ENCODE peak calls at places on chromosomes 2 and 18, in ten cellular contexts. K is left ventricle myocardium inferior; C is cardiac muscle cell; D is right lobe of liver; G is body of pancreas; W is CD8-positive, alpha-beta T cell; A is upper lobe of left lung; S is OCI-LY7; L is mammary epithelial cell; O is GM12878. R is an unnamed sample.

GRCh38 chr2:73156539-73157124 is 43.9 kb upstream of the RAB11FIP5 start:
- DNase-seq in K (peak; percentile 61), C (peak; percentile 79), D (peak; percentile 74), G (peak; percentile 66), W (peak; percentile 12), A (peak; percentile 37), S (no peak), L (peak; percentile 24), O (no peak), R (no peak)

GRCh38 chr18:39946623-39947061 is 2008.4 kb upstream of the PIK3C3 start:
- DNase-seq in K (no peak), C (peak; percentile 68), D (no peak), G (peak; percentile 26), W (no peak), A (peak; percentile 22), S (no peak), L (peak; percentile 85), O (no peak), R (no peak)

GRCh38 chr2:61632276-61633169 is 94.4 kb upstream of the XPO1 start:
- DNase-seq in K (no peak), C (peak; percentile 34), D (no peak), G (no peak), W (no peak), A (no peak), S (no peak), L (no peak), O (no peak), R (no peak)

GRCh38 chr2:5691659-5692529 is at the start of gene SOX11:
- DNase-seq in K (peak; percentile 54), C (peak; percentile 70), D (no peak), G (no peak), W (no peak), A (no peak), S (peak; percentile 85), L (no peak), O (no peak), R (no peak)

GRCh38 chr2:173750332-173750731 is 214.8 kb downstream of the SP3 start:
- DNase-seq in K (no peak), C (peak; percentile 65), D (no peak), G (no peak), W (no peak), A (peak; percentile 30), S (no peak), L (no peak), O (no peak), R (no peak)

GRCh38 chr2:1744151-1744445 is 217 bp downstream of the PXDN start:
- DNase-seq in K (no peak), C (no peak), D (no peak), G (no peak), W (no peak), A (no peak), S (no peak), L (no peak), O (no peak), R (no peak)

GRCh38 chr2:33056170-33056569 is 109.4 kb downstream of the LTBP1 start:
- DNase-seq in K (no peak), C (no peak), D (no peak), G (no peak), W (no peak), A (no peak), S (no peak), L (no peak), O (no peak), R (no peak)

GRCh38 chr2:61582191-61582590 is 44.0 kb upstream of the XPO1 start:
- DNase-seq in K (no peak), C (no peak), D (no peak), G (no peak), W (no peak), A (no peak), S (no peak), L (peak; percentile 21), O (no peak), R (no peak)

GRCh38 chr2:25606892-25607291 is 66.5 kb downstream of the DTNB start:
- DNase-seq in K (no peak), C (peak; percentile 47), D (no peak), G (no peak), W (no peak), A (no peak), S (peak; percentile 47), L (peak; percentile 28), O (no peak), R (no peak)

GRCh38 chr18:48590678-48591077 is 51.8 kb downstream of the CTIF start:
- DNase-seq in K (no peak), C (peak; percentile 86), D (peak; percentile 53), G (no peak), W (no peak), A (no peak), S (no peak), L (peak; percentile 42), O (no peak), R (no peak)

GRCh38 chr2:143030127-143030526 is 99.1 kb upstream of the ARHGAP15 start:
- DNase-seq in K (no peak), C (no peak), D (no peak), G (peak; percentile 4), W (no peak), A (no peak), S (peak; percentile 0), L (no peak), O (peak; percentile 7), R (no peak)

GRCh38 chr18:35283923-35284794 is 5.9 kb downstream of the ZSCAN30 start:
- DNase-seq in K (peak; percentile 29), C (no peak), D (no peak), G (no peak), W (no peak), A (no peak), S (peak; percentile 22), L (no peak), O (no peak), R (no peak)
- H3K9me3 ChIP-seq in K (peaks cover 9% of the 10 kb centered on the region), C (no peaks in the 10 kb centered on the region), D (no peaks in the 10 kb centered on the region), G (no peaks in the 10 kb centered on the region), W (no peaks in the 10 kb centered on the region), A (no peaks in the 10 kb centered on the region), S (no peaks in the 10 kb centered on the region), L (peaks cover 5% of the 10 kb centered on the region), O (peaks cover 29% of the 10 kb centered on the region), R (no peaks in the 10 kb centered on the region)

DNA sequence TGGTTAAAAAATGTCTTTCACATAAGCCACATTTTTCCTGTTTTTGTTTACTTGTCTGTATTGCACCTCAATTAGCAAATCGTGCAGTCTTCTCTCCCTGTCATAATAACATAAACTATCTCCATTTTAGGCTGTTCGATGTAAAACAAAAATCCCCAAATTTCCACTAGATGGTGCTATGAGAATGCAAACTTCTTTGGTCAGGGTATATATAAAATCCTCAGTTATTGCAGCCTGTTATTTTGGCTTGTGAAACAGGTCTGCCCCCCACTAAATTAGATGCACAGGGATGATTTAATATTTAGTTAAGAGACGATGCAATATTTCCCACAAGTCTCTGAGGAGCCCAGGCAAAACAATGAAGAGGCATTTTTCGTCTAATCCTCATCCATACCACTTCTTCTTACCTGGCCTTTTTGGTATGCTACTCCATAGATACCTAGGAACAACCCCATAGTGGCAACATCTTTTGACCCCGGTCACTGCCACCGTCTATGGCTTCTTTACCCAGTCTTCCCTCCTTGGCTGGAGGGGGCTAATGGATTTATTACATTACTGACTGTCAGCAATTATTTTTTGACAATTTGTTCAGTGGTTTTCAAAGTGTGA is 117.3 kb upstream of the CWC22 start:
- DNase-seq in K (no peak), C (peak; percentile 80), D (no peak), G (no peak), W (no peak), A (no peak), S (peak; percentile 64), L (peak; percentile 61), O (peak; percentile 4), R (no peak)
- TF ChIP-seq CTCF in K (peak; percentile 62), C (peak; percentile 55), D (peak; percentile 65), G (peak; percentile 21), W (peak; percentile 63), A (peak; percentile 38), S (peak; percentile 91), L (peak; percentile 47), O (peak; percentile 55), R (peak; percentile 63)

DNA sequence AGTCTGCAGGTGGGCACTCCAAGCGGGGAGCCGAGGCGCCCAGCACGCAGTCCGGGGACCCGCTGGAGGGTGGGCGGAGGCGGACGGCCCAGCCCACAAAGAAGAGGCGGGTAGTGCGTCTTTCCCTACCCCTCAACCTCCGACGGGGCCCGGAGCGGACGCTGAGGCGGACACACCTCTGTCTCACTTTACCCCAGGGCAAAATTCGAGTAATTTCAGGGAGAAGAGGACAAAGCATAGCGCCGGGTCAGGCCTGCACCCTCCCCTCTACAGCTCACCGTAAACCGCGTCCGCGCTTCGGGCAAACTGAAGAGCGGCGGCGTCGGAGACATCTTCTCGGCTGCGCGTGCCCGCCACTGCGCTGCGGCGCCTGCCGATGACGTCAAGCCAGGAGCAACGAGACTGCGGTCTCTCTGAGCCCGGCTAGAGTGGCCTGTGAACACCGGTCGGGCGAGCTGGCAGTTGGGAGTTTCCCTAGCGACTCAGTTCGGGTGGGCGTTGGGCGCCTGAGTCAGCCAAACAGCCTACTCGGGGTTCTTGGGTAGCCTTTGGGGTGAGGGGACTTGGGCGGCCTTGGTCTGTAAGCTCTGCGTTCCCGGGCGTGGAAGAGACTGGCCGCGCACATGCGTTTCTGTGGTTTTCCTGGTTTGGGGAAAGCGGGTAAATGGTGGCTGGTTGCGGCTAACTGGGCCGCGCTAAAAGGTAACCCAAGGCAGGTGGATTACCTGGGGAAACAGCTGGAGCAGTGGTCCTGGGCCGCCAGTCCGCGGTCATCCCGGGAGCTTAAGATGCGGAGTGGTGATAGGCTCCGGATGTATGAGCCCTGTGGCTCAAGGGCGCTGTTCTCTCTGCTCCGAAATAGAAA is at the start of gene THOC1:
- DNase-seq in K (peak; percentile 93), C (peak; percentile 93), D (peak; percentile 94), G (peak; percentile 94), W (peak; percentile 90), A (peak; percentile 95), S (peak; percentile 94), L (peak; percentile 93), O (peak; percentile 70), R (peak; percentile 91)
- H3K27ac ChIP-seq in K (peak within 1 kb of the TSS; percentile 89), C (peak within 1 kb of the TSS; percentile 90), D (peak within 1 kb of the TSS; percentile 70), G (peak within 1 kb of the TSS; percentile 83), W (peak within 1 kb of the TSS; percentile 93), A (peak within 1 kb of the TSS; percentile 96), S (peak within 1 kb of the TSS; percentile 74), L (peak within 1 kb of the TSS; percentile 97), O (peak within 1 kb of the TSS; percentile 97), R (peak within 1 kb of the TSS; percentile 98)

GRCh38 chr2:8345200-8345599 is 336.7 kb upstream of the ID2 start:
- DNase-seq in K (no peak), C (no peak), D (no peak), G (no peak), W (no peak), A (no peak), S (no peak), L (no peak), O (no peak), R (no peak)

GRCh38 chr2:8346238-8346637 is 335.6 kb upstream of the ID2 start:
- DNase-seq in K (no peak), C (no peak), D (no peak), G (no peak), W (no peak), A (no peak), S (no peak), L (no peak), O (no peak), R (no peak)

GRCh38 chr2:8344725-8345124 is 337.1 kb upstream of the ID2 start:
- DNase-seq in K (no peak), C (no peak), D (no peak), G (no peak), W (no peak), A (no peak), S (no peak), L (no peak), O (no peak), R (no peak)

GRCh38 chr2:8342407-8342806 is 339.4 kb upstream of the ID2 start:
- DNase-seq in K (no peak), C (no peak), D (no peak), G (no peak), W (no peak), A (no peak), S (no peak), L (no peak), O (no peak), R (no peak)

GRCh38 chr2:8346706-8347430 is 335.0 kb upstream of the ID2 start:
- DNase-seq in K (no peak), C (no peak), D (no peak), G (no peak), W (no peak), A (no peak), S (no peak), L (no peak), O (no peak), R (no peak)
- H3K9me3 ChIP-seq in K (no peaks in the 10 kb centered on the region), C (no peaks in the 10 kb centered on the region), D (no peaks in the 10 kb centered on the region), G (no peaks in the 10 kb centered on the region), W (no peaks in the 10 kb centered on the region), A (no peaks in the 10 kb centered on the region), S (no peaks in the 10 kb centered on the region), L (no peaks in the 10 kb centered on the region), O (peaks cover 2% of the 10 kb centered on the region), R (no peaks in the 10 kb centered on the region)